ENCODE peak calls at places on chromosomes 16 and 17, in nine cellular contexts. N, V, I, Q, X, C, T, W and S are unnamed samples.

GRCh38 chr17:4840893-4841242 is 7.7 kb downstream of the MINK1 start:
- DNase-seq in N (no peak), V (peak; percentile 74), I (no peak), Q (no peak), X (no peak), C (no peak), T (no peak), W (no peak), S (no peak)

GRCh38 chr17:76547183-76547641 is 7.4 kb downstream of the PRCD start:
- DNase-seq in N (peak; percentile 77), V (peak; percentile 70), I (peak; percentile 79), Q (peak; percentile 83), X (peak; percentile 85), C (no peak), T (no peak), W (peak; percentile 81), S (peak; percentile 80)

GRCh38 chr17:29588561-29589411 is 662 bp downstream of the GIT1 start:
- DNase-seq in N (peak; percentile 45), V (peak; percentile 78), I (no peak), Q (peak; percentile 41), X (peak; percentile 38), C (no peak), T (no peak), W (peak; percentile 35), S (no peak)

GRCh38 chr17:57587201-57587870 is 157.8 kb downstream of the CCDC182 start:
- DNase-seq in N (no peak), V (no peak), I (no peak), Q (no peak), X (no peak), C (no peak), T (no peak), W (no peak), S (no peak)

GRCh38 chr16:21646091-21646490 is 6.3 kb downstream of the IGSF6 start:
- DNase-seq in N (no peak), V (no peak), I (peak; percentile 20), Q (peak; percentile 43), X (peak; percentile 42), C (no peak), T (no peak), W (peak; percentile 34), S (no peak)

GRCh38 chr17:59842901-59843652 is 49.7 kb downstream of the TUBD1 start:
- DNase-seq in N (peak; percentile 76), V (peak; percentile 81), I (peak; percentile 97), Q (peak; percentile 97), X (peak; percentile 99), C (peak; percentile 89), T (no peak), W (peak; percentile 97), S (no peak)

GRCh38 chr16:85258616-85259015 is 146.3 kb upstream of the CIBAR2 start:
- DNase-seq in N (no peak), V (no peak), I (no peak), Q (no peak), X (no peak), C (no peak), T (no peak), W (no peak), S (no peak)

GRCh38 chr17:4717791-4718190 is 7.4 kb downstream of the ARRB2 start:
- DNase-seq in N (no peak), V (no peak), I (no peak), Q (no peak), X (no peak), C (no peak), T (no peak), W (no peak), S (no peak)

GRCh38 chr17:78266231-78266631 is 34.8 kb downstream of the TMEM235 start:
- DNase-seq in N (peak; percentile 56), V (no peak), I (no peak), Q (no peak), X (no peak), C (no peak), T (no peak), W (no peak), S (no peak)

GRCh38 chr16:22297871-22298733 is 893 bp downstream of the POLR3E start:
- DNase-seq in N (peak; percentile 69), V (peak; percentile 88), I (peak; percentile 98), Q (peak; percentile 96), X (peak; percentile 97), C (peak; percentile 95), T (no peak), W (peak; percentile 92), S (peak; percentile 77)

GRCh38 chr17:46894476-46895151 is 28.3 kb upstream of the GOSR2 start:
- DNase-seq in N (no peak), V (no peak), I (no peak), Q (peak; percentile 16), X (no peak), C (no peak), T (no peak), W (peak; percentile 11), S (no peak)

GRCh38 chr16:50711862-50712567 is 18.6 kb downstream of the NOD2 start:
- DNase-seq in N (no peak), V (no peak), I (no peak), Q (no peak), X (no peak), C (no peak), T (no peak), W (peak; percentile 28), S (no peak)

GRCh38 chr17:17823433-17824118 is 13.2 kb downstream of the SREBF1 start:
- DNase-seq in N (peak; percentile 90), V (peak; percentile 86), I (peak; percentile 64), Q (peak; percentile 76), X (peak; percentile 71), C (peak; percentile 49), T (peak; percentile 53), W (peak; percentile 88), S (peak; percentile 99)
- TF ChIP-seq CTCF in N (no peak), V (no peak), I (no peak), Q (no peak), X (no peak), C (no peak), T (no peak), W (no peak), S (no peak)

GRCh38 chr17:74433421-74434121 is 1.7 kb downstream of the GPRC5C start:
- DNase-seq in N (no peak), V (no peak), I (no peak), Q (no peak), X (no peak), C (no peak), T (no peak), W (peak; percentile 51), S (no peak)

GRCh38 chr17:74435775-74436359 is 4.0 kb downstream of the GPRC5C start:
- DNase-seq in N (no peak), V (no peak), I (no peak), Q (no peak), X (no peak), C (no peak), T (no peak), W (no peak), S (no peak)

GRCh38 chr17:74439691-74440567 is 8.0 kb downstream of the GPRC5C start:
- DNase-seq in N (no peak), V (no peak), I (no peak), Q (no peak), X (no peak), C (no peak), T (no peak), W (no peak), S (no peak)

GRCh38 chr17:74441537-74441936 is 9.6 kb downstream of the GPRC5C start:
- DNase-seq in N (no peak), V (no peak), I (no peak), Q (no peak), X (no peak), C (no peak), T (no peak), W (no peak), S (no peak)

GRCh38 chr17:74437702-74438101 is 5.8 kb downstream of the GPRC5C start:
- DNase-seq in N (no peak), V (peak; percentile 23), I (no peak), Q (peak; percentile 16), X (peak; percentile 11), C (no peak), T (no peak), W (no peak), S (peak; percentile 56)
- TF ChIP-seq CTCF in N (peak; percentile 71), V (peak; percentile 85), I (peak; percentile 62), Q (peak; percentile 76), X (peak; percentile 64), C (peak; percentile 33), T (no peak), W (peak; percentile 63), S (no peak)

GRCh38 chr16:64969221-64969620 is 152.6 kb downstream of the CDH11 start:
- DNase-seq in N (no peak), V (no peak), I (peak; percentile 57), Q (peak; percentile 86), X (peak; percentile 63), C (no peak), T (no peak), W (peak; percentile 61), S (no peak)
- TF ChIP-seq CTCF in N (no peak), V (no peak), I (no peak), Q (no peak), X (no peak), C (no peak), T (no peak), W (no peak), S (no peak)

GRCh38 chr16:27314161-27314723 is 468 bp downstream of the IL4R start:
- DNase-seq in N (peak; percentile 65), V (peak; percentile 92), I (peak; percentile 94), Q (peak; percentile 96), X (peak; percentile 96), C (peak; percentile 77), T (no peak), W (peak; percentile 94), S (peak; percentile 72)
- TF ChIP-seq CTCF in N (no peak), V (no peak), I (no peak), Q (no peak), X (no peak), C (no peak), T (no peak), W (no peak), S (no peak)

GRCh38 chr16:1763521-1764511 is 7.5 kb downstream of the NME3 start:
- DNase-seq in N (no peak), V (no peak), I (no peak), Q (no peak), X (peak; percentile 24), C (no peak), T (no peak), W (peak; percentile 41), S (no peak)
- TF ChIP-seq CTCF in N (no peak), V (no peak), I (peak; percentile 20), Q (peak; percentile 72), X (peak; percentile 35), C (peak; percentile 29), T (peak; percentile 59), W (peak; percentile 38), S (no peak)

DNA sequence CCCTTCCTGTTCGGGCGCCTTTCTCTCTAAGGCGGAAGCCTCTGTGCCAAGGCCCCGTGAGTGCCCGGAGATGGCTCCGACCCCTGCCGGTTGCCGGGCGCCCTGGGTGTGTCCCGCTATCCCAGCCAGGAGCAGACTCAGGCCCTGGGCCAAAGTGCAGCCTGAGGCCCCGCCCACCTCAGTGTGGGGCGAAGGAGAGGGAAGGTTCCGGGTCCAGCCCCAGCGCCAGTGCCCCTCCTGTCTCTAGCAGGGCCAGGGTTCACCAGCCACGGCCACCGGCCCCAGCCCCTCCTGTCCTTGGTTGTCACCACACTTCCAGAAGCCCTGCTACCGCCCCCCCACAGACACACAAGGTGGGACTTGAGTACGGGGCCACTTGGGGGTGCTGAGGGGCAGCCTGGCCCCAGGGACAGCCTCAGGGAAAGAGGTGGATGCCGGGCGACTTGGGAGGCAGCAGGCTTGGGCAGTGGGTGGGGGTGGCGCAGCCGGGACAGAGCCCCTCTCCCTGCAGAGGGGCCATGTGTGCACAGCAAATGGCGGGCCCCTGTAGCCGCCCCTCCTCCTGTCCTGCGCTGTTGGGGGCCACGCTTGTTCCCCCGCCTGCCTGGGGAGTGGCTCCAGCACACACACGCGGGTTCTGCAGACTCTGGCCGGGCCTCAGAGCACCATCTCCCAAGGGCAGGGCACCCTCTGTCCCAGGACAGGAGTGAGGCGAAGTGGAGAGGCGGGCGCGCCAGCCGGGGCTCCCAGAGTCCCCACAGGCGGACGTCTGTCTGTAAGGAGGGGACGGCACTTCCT is 6.0 kb downstream of the C1QTNF8 start:
- DNase-seq in N (peak; percentile 95), V (no peak), I (no peak), Q (no peak), X (no peak), C (no peak), T (no peak), W (no peak), S (no peak)
- TF ChIP-seq CTCF in N (peak; percentile 27), V (no peak), I (peak; percentile 3), Q (no peak), X (no peak), C (no peak), T (no peak), W (no peak), S (no peak)